ENCODE peak calls at places on chromosomes 6 and 20, in eight cellular contexts. D is activated CD8-positive, alpha-beta memory T cell treated with anti-CD3 and anti-CD28 coated beads, Interleukin-2, amount 50 U/mL, for 48 hours; Y is iris pigment epithelial cell; P is stimulated activated naive CD8-positive, alpha-beta T cell treated with anti-CD3 and anti-CD28 coated beads, Interleukin-15, amount 100 ng/mL, for 72 hours; U is adipocyte; X is putamen; B is fibroblast of mammary gland; H is psoas muscle. A is an unnamed sample.

GRCh38 chr6:41785689-41786450 is 1.6 kb upstream of the TOMM6 start:
- DNase-seq in H (peak; percentile 60), U (peak; percentile 61), B (no peak), Y (peak; percentile 30), D (no peak), X (no peak), P (no peak), A (no peak)

GRCh38 chr6:92352130-92352529 is 1067.2 kb downstream of the EPHA7 start:
- DNase-seq in H (no peak), D (no peak), B (no peak), X (no peak), U (no peak), Y (no peak), P (no peak), A (no peak)

GRCh38 chr20:64053841-64054661 is 4.6 kb upstream of the SOX18 start:
- DNase-seq in U (no peak), H (peak; percentile 78), Y (no peak), D (no peak), P (no peak), X (no peak), B (no peak), A (no peak)

GRCh38 chr6:28944412-28945006 is 20.7 kb upstream of the TRIM27 start:
- DNase-seq in P (peak; percentile 75), U (peak; percentile 89), B (peak; percentile 83), D (peak; percentile 89), Y (peak; percentile 72), H (no peak), X (peak; percentile 83), A (peak; percentile 78)

GRCh38 chr20:20489623-20490341 is 121.9 kb downstream of the INSM1 start:
- DNase-seq in X (no peak), D (no peak), U (no peak), P (no peak), H (no peak), Y (peak; percentile 36), B (no peak), A (no peak)

GRCh38 chr6:168440520-168441433 is at the start of gene SMOC2:
- DNase-seq in U (no peak), D (no peak), P (no peak), X (peak; percentile 11), B (no peak), Y (no peak), H (peak; percentile 79), A (no peak)

GRCh38 chr6:28142446-28142845 is 763 bp downstream of the ZKSCAN8 start:
- DNase-seq in U (peak; percentile 63), Y (peak; percentile 30), X (no peak), D (no peak), B (peak; percentile 40), H (no peak), P (no peak), A (no peak)

GRCh38 chr6:85192186-85192585 is 257.7 kb upstream of the NT5E start:
- DNase-seq in B (peak; percentile 85), Y (peak; percentile 26), U (no peak), X (no peak), H (no peak), P (no peak), D (no peak), A (no peak)

GRCh38 chr6:141848029-141848890 is 284.5 kb upstream of the GJE1 start:
- DNase-seq in Y (peak; percentile 14), P (peak; percentile 51), X (no peak), H (no peak), D (no peak), U (no peak), B (no peak), A (no peak)

GRCh38 chr6:108598316-108598863 is 37.7 kb downstream of the FOXO3 start:
- DNase-seq in U (peak; percentile 66), X (no peak), B (peak; percentile 92), P (peak; percentile 30), Y (peak; percentile 70), D (no peak), H (peak; percentile 52), A (no peak)

GRCh38 chr20:32626859-32627636 is 41.9 kb upstream of the NOL4L start:
- DNase-seq in U (no peak), H (no peak), D (no peak), P (peak; percentile 30), X (peak; percentile 68), Y (no peak), B (no peak), A (no peak)

GRCh38 chr6:48747471-48747870 is 636.5 kb upstream of the PTCHD4 start:
- DNase-seq in U (no peak), B (no peak), X (no peak), D (no peak), P (no peak), H (no peak), Y (no peak), A (no peak)

GRCh38 chr6:10384719-10385511 is 30.0 kb downstream of the TFAP2A start:
- DNase-seq in H (no peak), U (no peak), D (no peak), Y (no peak), X (no peak), B (no peak), P (no peak), A (no peak)

GRCh38 chr6:89564752-89565427 is 73.7 kb downstream of the LYRM2 start:
- DNase-seq in D (no peak), Y (no peak), H (no peak), P (no peak), B (peak; percentile 1), X (no peak), U (peak; percentile 19), A (no peak)

GRCh38 chr20:61608275-61609085 is 356.4 kb downstream of the CDH4 start:
- DNase-seq in P (no peak), X (no peak), D (no peak), U (peak; percentile 6), B (peak; percentile 22), H (no peak), Y (peak; percentile 15), A (no peak)

GRCh38 chr20:10090588-10091166 is 55.9 kb downstream of the ANKEF1 start:
- DNase-seq in D (no peak), B (peak; percentile 71), P (peak; percentile 16), X (peak; percentile 37), Y (peak; percentile 61), U (peak; percentile 89), H (peak; percentile 39), A (peak; percentile 51)

GRCh38 chr6:127737009-127737486 is 160.1 kb downstream of the C6orf58 start:
- DNase-seq in Y (peak; percentile 79), X (peak; percentile 67), D (no peak), B (peak; percentile 74), H (no peak), U (peak; percentile 90), P (peak; percentile 45), A (peak; percentile 57)

GRCh38 chr6:140320081-140320798 is 945.8 kb upstream of the CITED2 start:
- DNase-seq in B (no peak), H (no peak), X (no peak), Y (peak; percentile 45), P (no peak), D (no peak), U (no peak), A (no peak)

GRCh38 chr6:17491416-17492142 is 98.2 kb downstream of the CAP2 start:
- DNase-seq in D (no peak), U (no peak), H (peak; percentile 56), X (no peak), Y (no peak), P (no peak), B (no peak), A (no peak)

GRCh38 chr6:122712093-122712863 is 67.2 kb upstream of the FABP7 start:
- DNase-seq in P (no peak), B (peak; percentile 75), H (no peak), Y (peak; percentile 54), X (no peak), U (no peak), D (no peak), A (no peak)

GRCh38 chr6:131101911-131102680 is 33.2 kb upstream of the AKAP7 start:
- DNase-seq in H (no peak), D (no peak), U (no peak), X (no peak), B (no peak), Y (peak; percentile 66), P (no peak), A (no peak)

GRCh38 chr6:18293192-18293904 is 29.0 kb upstream of the DEK start:
- DNase-seq in H (no peak), B (peak; percentile 15), P (no peak), D (no peak), U (no peak), X (no peak), Y (peak; percentile 35), A (no peak)

GRCh38 chr6:111201764-111202163 is 114.5 kb downstream of the SLC16A10 start:
- DNase-seq in B (no peak), P (no peak), U (peak; percentile 5), X (no peak), H (no peak), Y (no peak), D (no peak), A (no peak)

GRCh38 chr6:152642578-152643375 is 5.6 kb upstream of the SYNE1 start:
- DNase-seq in X (peak; percentile 42), Y (peak; percentile 71), P (peak; percentile 12), B (peak; percentile 49), U (peak; percentile 60), D (no peak), H (peak; percentile 52), A (peak; percentile 77)

GRCh38 chr6:170082067-170082466 is 208.8 kb downstream of the DLL1 start:
- DNase-seq in H (peak; percentile 50), X (no peak), U (no peak), P (no peak), B (no peak), D (no peak), Y (no peak), A (no peak)

GRCh38 chr20:22394583-22394982 is 189.8 kb downstream of the FOXA2 start:
- DNase-seq in P (no peak), X (no peak), U (no peak), B (no peak), H (no peak), D (no peak), Y (no peak), A (no peak)

GRCh38 chr6:129849456-129849855 is 11.7 kb downstream of the TMEM244 start:
- DNase-seq in Y (peak; percentile 97), B (peak; percentile 96), H (no peak), U (peak; percentile 31), P (no peak), D (no peak), X (no peak), A (no peak)

GRCh38 chr20:45341939-45342862 is 6.0 kb downstream of the SDC4 start:
- DNase-seq in P (no peak), U (peak; percentile 63), B (no peak), Y (peak; percentile 71), X (peak; percentile 44), H (peak; percentile 83), D (no peak), A (peak; percentile 80)

GRCh38 chr6:32879691-32880090 is 25.7 kb downstream of the PSMB9 start:
- DNase-seq in H (peak; percentile 53), P (no peak), D (no peak), B (no peak), U (no peak), Y (no peak), X (no peak), A (no peak)

A was measured in ureter.